ENCODE peak calls at places on chromosomes 13 and 19, in four cellular contexts. P is tibial artery, L is lower leg skin, H is sigmoid colon. N is an unnamed sample.

GRCh38 chr13:92941167-92941566 is 285.4 kb upstream of the GPC6 start:
- DNase-seq in H (no peak), L (no peak), P (no peak), N (no peak)

GRCh38 chr13:70128098-70128497 is 19.8 kb upstream of the KLHL1 start:
- DNase-seq in L (no peak), H (no peak), P (no peak), N (no peak)

GRCh38 chr13:40452741-40453665 is 213.4 kb downstream of the FOXO1 start:
- DNase-seq in P (no peak), H (no peak), L (no peak), N (peak)

GRCh38 chr19:58330458-58330857 is 3.7 kb downstream of the ZSCAN22 start:
- DNase-seq in P (no peak), H (no peak), L (no peak), N (peak)

GRCh38 chr13:19862511-19863313 is 737 bp downstream of the ZMYM5 start:
- DNase-seq in L (peak), P (peak), H (peak), N (peak)

GRCh38 chr19:36110487-36111199 is at the start of gene OVOL3:
- DNase-seq in L (no peak), P (no peak), H (no peak), N (no peak)

GRCh38 chr13:110625771-110626321 is 10.5 kb downstream of the NAXD start:
- DNase-seq in H (no peak), L (no peak), P (no peak), N (no peak)

GRCh38 chr13:38223093-38223492 is 126.6 kb upstream of the UFM1 start:
- DNase-seq in L (no peak), P (no peak), H (no peak), N (peak)

GRCh38 chr19:46924874-46925547 is 64.2 kb downstream of the ARHGAP35 start:
- DNase-seq in P (no peak), L (peak), H (no peak), N (no peak)

GRCh38 chr13:33109319-33109718 is 93.1 kb downstream of the KL start:
- DNase-seq in H (no peak), P (no peak), L (no peak), N (peak)

GRCh38 chr13:50845211-50845610 is 1.7 kb upstream of the DLEU7 start:
- DNase-seq in L (no peak), P (no peak), H (no peak), N (peak)

GRCh38 chr19:6724631-6725185 is 4.3 kb upstream of the C3 start:
- DNase-seq in P (no peak), L (no peak), H (no peak), N (no peak)

GRCh38 chr13:60286707-60287106 is 110.3 kb upstream of the TDRD3 start:
- DNase-seq in H (no peak), P (no peak), L (no peak), N (no peak)

GRCh38 chr19:41999071-41999877 is 5.2 kb upstream of the ATP1A3 start:
- DNase-seq in P (no peak), H (no peak), L (no peak), N (no peak)

GRCh38 chr13:79405501-79405830 is 589 bp downstream of the RBM26 start:
- DNase-seq in P (no peak), H (peak), L (no peak), N (peak)

GRCh38 chr13:79404985-79405384 is 1.1 kb downstream of the RBM26 start:
- DNase-seq in P (no peak), L (no peak), H (no peak), N (peak)

GRCh38 chr13:79406597-79406908 is 498 bp upstream of the RBM26 start:
- DNase-seq in P (no peak), L (no peak), H (no peak), N (no peak)

GRCh38 chr13:79407349-79407979 is 1.4 kb upstream of the RBM26 start:
- DNase-seq in H (no peak), P (no peak), L (no peak), N (no peak)

GRCh38 chr13:79405831-79406596 is at the start of gene RBM26:
- DNase-seq in H (peak), P (peak), L (peak), N (peak)
- TF ChIP-seq CTCF in H (no peak), P (no peak), L (no peak), N (peak)

DNA sequence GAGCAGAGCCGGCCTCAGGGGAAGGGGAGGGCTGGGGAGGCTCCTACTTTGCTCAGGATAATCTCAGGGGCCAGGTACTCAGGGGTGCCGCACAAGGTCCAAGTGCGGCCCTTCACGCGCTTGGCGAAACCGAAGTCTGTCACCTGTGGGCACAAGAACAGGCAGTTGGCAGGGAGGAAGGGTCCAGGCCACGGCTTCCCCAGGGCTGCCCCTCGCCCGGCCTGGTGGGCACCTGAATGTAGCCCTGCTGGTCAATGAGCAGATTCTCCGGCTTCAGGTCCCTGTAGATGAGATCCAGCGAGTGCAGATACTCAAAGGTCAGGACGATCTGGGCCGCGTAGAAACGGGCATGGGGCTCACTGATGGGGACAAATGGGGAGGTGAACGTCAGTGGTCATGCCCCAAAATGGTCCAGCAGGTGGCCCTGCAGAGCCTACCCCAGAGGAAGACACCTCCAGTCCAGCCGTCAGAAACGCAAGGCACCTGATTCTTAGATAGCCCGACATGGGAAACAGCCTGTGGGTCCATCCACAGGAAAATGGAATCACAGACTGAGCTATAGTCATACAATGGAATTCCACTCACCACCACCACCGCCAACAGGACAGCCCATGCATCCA is 7.1 kb upstream of the SAMD1 start:
- DNase-seq in L (no peak), P (no peak), H (no peak), N (no peak)
- TF ChIP-seq CTCF in L (no peak), P (peak), H (no peak), N (peak)

DNA sequence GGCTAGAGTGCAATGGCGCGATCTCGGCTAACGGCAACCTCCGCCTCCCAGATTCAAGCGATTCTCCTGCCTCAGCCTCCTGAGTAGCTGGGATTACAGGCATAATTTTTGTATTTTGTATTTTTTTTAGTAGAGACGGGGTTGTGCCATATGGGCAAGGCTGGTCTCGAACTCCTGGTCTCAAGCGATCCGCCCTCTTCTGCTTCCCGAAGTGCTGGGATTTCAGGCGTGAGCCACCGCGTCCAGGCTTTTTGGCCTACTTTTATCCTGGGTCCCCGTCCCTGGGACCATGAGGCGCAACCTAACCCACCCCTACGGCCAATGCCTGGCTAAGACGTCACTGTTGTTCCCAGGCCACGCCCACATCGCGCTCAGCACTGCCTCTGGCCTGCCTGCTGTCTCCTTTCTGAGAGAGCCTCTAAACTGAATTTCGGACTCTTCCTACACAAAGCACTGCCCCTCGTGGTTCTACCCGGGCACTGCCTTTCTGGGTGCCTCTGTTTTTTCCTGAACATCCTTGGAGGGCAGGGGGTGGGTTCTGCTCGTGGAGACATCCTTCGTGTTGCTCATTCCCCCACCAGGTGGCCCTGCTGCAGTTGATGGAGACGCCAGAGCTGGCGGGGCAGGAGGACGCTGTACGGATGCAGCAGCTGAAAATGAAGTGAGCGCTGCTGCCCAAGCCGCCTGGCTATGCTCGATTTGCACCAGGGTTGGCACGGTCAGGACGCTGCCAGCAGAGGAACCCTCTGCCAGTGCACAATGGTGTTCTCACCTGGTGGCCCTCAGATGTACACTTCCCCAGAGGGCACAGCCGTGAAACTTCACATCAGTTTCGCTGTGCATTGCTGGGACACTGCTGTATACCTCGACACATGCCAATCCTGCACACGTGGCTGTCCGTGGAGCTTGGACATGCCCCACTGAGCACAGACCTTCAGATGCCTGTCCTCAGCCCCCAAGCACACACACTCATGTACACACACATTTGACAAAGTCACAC is 2.0 kb downstream of the REX1BD start:
- DNase-seq in L (peak), P (peak), H (peak), N (peak)
- TF ChIP-seq CTCF in L (no peak), P (no peak), H (no peak), N (peak)

GRCh38 chr19:28941833-28942232 is 271.1 kb downstream of the UQCRFS1 start:
- DNase-seq in P (no peak), H (no peak), L (no peak), N (no peak)

GRCh38 chr19:28940751-28941500 is 272.0 kb downstream of the UQCRFS1 start:
- DNase-seq in H (no peak), P (no peak), L (no peak), N (peak)

GRCh38 chr19:28948531-28948930 is 264.4 kb downstream of the UQCRFS1 start:
- DNase-seq in P (no peak), H (no peak), L (no peak), N (peak)

GRCh38 chr19:28949027-28949426 is 263.9 kb downstream of the UQCRFS1 start:
- DNase-seq in H (no peak), P (no peak), L (no peak), N (no peak)

DNA sequence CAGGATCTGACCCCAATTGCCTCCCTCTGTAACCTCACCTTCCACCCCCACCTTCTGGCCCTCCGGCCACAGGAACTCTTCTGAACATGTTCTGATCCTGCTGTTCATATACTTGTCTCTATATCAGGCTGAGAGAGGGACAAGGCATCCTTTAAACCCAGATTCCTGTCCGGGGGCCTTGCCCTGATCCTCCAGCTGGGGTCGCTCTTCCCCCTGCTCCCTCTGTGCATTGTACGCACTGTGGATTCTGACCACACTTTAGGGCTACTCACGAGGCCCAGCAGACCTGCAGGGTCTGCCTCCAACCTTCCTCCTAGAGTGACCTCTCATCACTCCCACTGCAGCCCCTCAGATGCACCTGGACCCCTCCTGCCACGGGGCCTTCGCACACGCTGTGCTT is 269.3 kb downstream of the UQCRFS1 start:
- DNase-seq in L (no peak), P (no peak), H (no peak), N (no peak)
- TF ChIP-seq CTCF in L (no peak), P (no peak), H (no peak), N (no peak)

GRCh38 chr13:54185785-54186184 is 1157.2 kb downstream of the OLFM4 start:
- DNase-seq in H (no peak), P (no peak), L (no peak), N (no peak)
- TF ChIP-seq CTCF in H (no peak), P (no peak), L (no peak), N (no peak)

GRCh38 chr19:31461814-31462539 is 112.7 kb upstream of the TSHZ3 start:
- DNase-seq in H (no peak), P (no peak), L (no peak), N (peak)

GRCh38 chr19:31459430-31459829 is 110.2 kb upstream of the TSHZ3 start:
- DNase-seq in P (no peak), L (no peak), H (no peak), N (peak)
- TF ChIP-seq CTCF in P (no peak), L (no peak), H (no peak), N (no peak)

GRCh38 chr19:3227054-3227626 is 2.7 kb downstream of the CELF5 start:
- DNase-seq in P (no peak), L (no peak), H (no peak), N (no peak)

GRCh38 chr19:3229346-3229743 is 4.9 kb downstream of the CELF5 start:
- DNase-seq in H (no peak), L (no peak), P (no peak), N (no peak)

GRCh38 chr19:3224346-3225325 is at the start of gene CELF5:
- DNase-seq in L (no peak), P (no peak), H (no peak), N (no peak)

GRCh38 chr19:3222709-3223108 is 1.8 kb upstream of the CELF5 start:
- DNase-seq in L (no peak), P (no peak), H (no peak), N (no peak)

GRCh38 chr19:3225677-3226093 is 1.2 kb downstream of the CELF5 start:
- DNase-seq in L (no peak), P (no peak), H (no peak), N (no peak)
- TF ChIP-seq CTCF in L (no peak), P (no peak), H (no peak), N (no peak)